ENCODE peak calls at places on chromosomes 11 and 22, in four cellular contexts. W is kidney, A is nephron progenitor cell, J is NCI-H1105. H is an unnamed sample.

GRCh38 chr11:119693253-119693815 is 35.7 kb downstream of the NECTIN1 start:
- DNase-seq in W (no peak), A (no peak), J (no peak), H (no peak)

GRCh38 chr11:8062781-8063257 is 18.2 kb upstream of the TUB start:
- DNase-seq in W (no peak), A (no peak), J (no peak), H (no peak)

GRCh38 chr11:11072067-11072466 is 214.2 kb upstream of the ZBED5 start:
- DNase-seq in W (no peak), A (no peak), J (no peak), H (no peak)

GRCh38 chr11:32052218-32052617 is 38.7 kb upstream of the RCN1 start:
- DNase-seq in W (peak), A (peak), J (peak), H (peak)

GRCh38 chr11:121929581-121929980 is 186.4 kb downstream of the BLID start:
- DNase-seq in W (no peak), A (peak), J (peak), H (no peak)

GRCh38 chr11:122137081-122137793 is 21.2 kb upstream of the BLID start:
- DNase-seq in W (no peak), A (no peak), J (no peak), H (no peak)

GRCh38 chr11:10454506-10454901 is 560 bp upstream of the AMPD3 start:
- DNase-seq in W (no peak), A (no peak), J (no peak), H (no peak)

GRCh38 chr11:11534981-11535380 is 86.8 kb downstream of the GALNT18 start:
- DNase-seq in W (no peak), A (no peak), J (peak), H (no peak)

GRCh38 chr22:48253136-48253535 is 1490.7 kb downstream of the TBC1D22A start:
- DNase-seq in W (no peak), A (no peak), J (no peak), H (no peak)

GRCh38 chr11:10488581-10489443 is 33.7 kb downstream of the AMPD3 start:
- DNase-seq in W (no peak), A (no peak), J (no peak), H (no peak)

GRCh38 chr22:37932821-37933578 is 20.4 kb downstream of the C22orf23 start:
- DNase-seq in W (peak), A (no peak), J (peak), H (no peak)

GRCh38 chr22:39148024-39148726 is 4.3 kb downstream of the CBX7 start:
- DNase-seq in W (no peak), A (no peak), J (no peak), H (no peak)

GRCh38 chr22:37340331-37341262 is 58.3 kb downstream of the CYTH4 start:
- DNase-seq in W (no peak), A (peak), J (peak), H (no peak)

GRCh38 chr22:50169774-50170341 is 673 bp upstream of the PANX2 start:
- DNase-seq in W (no peak), A (no peak), J (no peak), H (peak)

GRCh38 chr22:41842996-41843970 is 10.4 kb downstream of the SREBF2 start:
- DNase-seq in W (no peak), A (no peak), J (no peak), H (no peak)

GRCh38 chr11:103541186-103541795 is 432.1 kb downstream of the DYNC2H1 start:
- DNase-seq in W (no peak), A (no peak), J (peak), H (peak)

GRCh38 chr22:23396362-23397007 is 183.6 kb downstream of the IGLL1 start:
- DNase-seq in W (no peak), A (no peak), J (no peak), H (no peak)

GRCh38 chr11:3170756-3171670 is 5.9 kb upstream of the OSBPL5 start:
- DNase-seq in W (peak), A (no peak), J (no peak), H (no peak)

GRCh38 chr11:17570034-17570433 is 23.0 kb downstream of the OTOG start:
- DNase-seq in W (peak), A (no peak), J (no peak), H (no peak)

GRCh38 chr11:12119502-12119901 is 9.1 kb downstream of the MICAL2 start:
- DNase-seq in W (no peak), A (no peak), J (no peak), H (no peak)

GRCh38 chr11:75376175-75376574 is 23.1 kb upstream of the RPS3 start:
- DNase-seq in W (no peak), A (no peak), J (no peak), H (peak)